ENCODE peak calls at places on chromosomes 11 and 22, in five cellular contexts. K is activated CD4-positive, alpha-beta T cell treated with anti-CD3 and anti-CD28 coated beads for 24 hours; B is mucosa of gallbladder; C is activated effector memory CD4-positive, alpha-beta T cell treated with Interleukin-2 at 50 U/mL for 16 hours; R is CMK. L is an unnamed sample.

GRCh38 chr22:37679670-37680069 is 4.2 kb downstream of the LGALS1 start:
- DNase-seq in R (no peak), C (no peak), B (no peak), K (no peak), L (no peak)

GRCh38 chr11:58616594-58616993 is 5.9 kb upstream of the CNTF start:
- DNase-seq in C (no peak), R (no peak), B (peak; percentile 41), K (no peak), L (no peak)

GRCh38 chr11:92314499-92314898 is 89.9 kb downstream of the FAT3 start:
- DNase-seq in C (no peak), B (no peak), K (no peak), R (no peak), L (no peak)

GRCh38 chr11:64284048-64284961 is at the start of gene BAD:
- DNase-seq in K (peak; percentile 90), B (peak; percentile 96), R (peak; percentile 77), C (peak; percentile 90), L (peak; percentile 92)

GRCh38 chr11:6390718-6391547 is 659 bp downstream of the SMPD1 start:
- DNase-seq in R (no peak), B (no peak), C (no peak), K (no peak), L (no peak)

GRCh38 chr22:48365386-48365785 is 1462.3 kb downstream of the BRD1 start:
- DNase-seq in B (no peak), K (no peak), C (no peak), R (no peak), L (no peak)

GRCh38 chr11:11346249-11346648 is 6.8 kb downstream of the CSNK2A3 start:
- DNase-seq in K (no peak), R (no peak), C (no peak), B (no peak), L (no peak)

GRCh38 chr11:24496728-24497396 is at the start of gene LUZP2:
- DNase-seq in K (no peak), C (no peak), B (peak; percentile 13), R (no peak), L (no peak)

GRCh38 chr11:27621440-27622161 is 78.7 kb downstream of the BDNF start:
- DNase-seq in K (no peak), B (no peak), R (no peak), C (no peak), L (no peak)

GRCh38 chr22:27303718-27304117 is 497.8 kb downstream of the MN1 start:
- DNase-seq in C (no peak), R (no peak), B (no peak), K (no peak), L (no peak)

GRCh38 chr11:33329705-33330329 is 72.6 kb downstream of the HIPK3 start:
- DNase-seq in B (peak; percentile 39), R (peak; percentile 24), C (peak; percentile 11), K (peak; percentile 7), L (peak; percentile 9)

GRCh38 chr11:565921-566509 is 5.2 kb downstream of the RASSF7 start:
- DNase-seq in K (no peak), C (no peak), R (no peak), B (no peak), L (no peak)

GRCh38 chr22:46349681-46350080 is 14.2 kb downstream of the TRMU start:
- DNase-seq in K (no peak), B (no peak), C (no peak), R (no peak), L (no peak)

GRCh38 chr11:35714882-35715612 is 52.5 kb downstream of the TRIM44 start:
- DNase-seq in B (no peak), K (peak; percentile 0), R (no peak), C (no peak), L (no peak)

GRCh38 chr22:35037089-35037488 is 28.9 kb upstream of the ISX start:
- DNase-seq in K (no peak), C (no peak), R (no peak), B (no peak), L (no peak)

GRCh38 chr11:9982796-9983579 is 311.0 kb downstream of the SBF2 start:
- DNase-seq in R (no peak), C (no peak), K (no peak), B (no peak), L (no peak)

GRCh38 chr11:9906043-9906791 is 242.3 kb downstream of the SWAP70 start:
- DNase-seq in R (no peak), B (no peak), K (no peak), C (no peak), L (no peak)

GRCh38 chr22:25754527-25755202 is 12.7 kb downstream of the MYO18B start:
- DNase-seq in R (no peak), B (peak; percentile 42), C (no peak), K (no peak), L (no peak)

GRCh38 chr22:44718418-44718817 is 16.4 kb downstream of the PRR5 start:
- DNase-seq in K (no peak), R (no peak), C (no peak), B (no peak), L (no peak)

GRCh38 chr11:100823360-100823759 is 136.3 kb downstream of the ARHGAP42 start:
- DNase-seq in C (no peak), R (no peak), K (no peak), B (no peak), L (no peak)

GRCh38 chr11:117045196-117045595 is 53.0 kb downstream of the SIK3 start:
- DNase-seq in R (no peak), C (no peak), K (no peak), B (no peak), L (no peak)

L was measured in T-helper 9 cell.